ENCODE peak calls at places on chromosomes 11 and 22, in ten cellular contexts. A is cardiac muscle cell; P is SJCRH30; V is CD4-positive, CD25-positive, alpha-beta regulatory T cell; U is AG04450; Y is small intestine; H is psoas muscle; T is sigmoid colon; J is right cardiac atrium; E is HCT116. O is an unnamed sample. For H3K9me3, the result is how much of the 10 kb centered on the place peaks cover.

GRCh38 chr11:45100338-45100737 is 46.1 kb upstream of the PRDM11 start:
- DNase-seq in Y (no peak), A (peak), H (no peak), J (no peak), P (peak), V (no peak), E (no peak), U (no peak), T (no peak), O (no peak)

GRCh38 chr11:66886671-66887221 is 29.9 kb downstream of the LRFN4 start:
- DNase-seq in P (no peak), V (no peak), J (no peak), H (peak), A (peak), U (no peak), Y (no peak), E (peak), T (no peak), O (no peak)

GRCh38 chr11:8292351-8292750 is 28.7 kb upstream of the LMO1 start:
- DNase-seq in T (peak), V (no peak), P (no peak), Y (no peak), U (no peak), J (no peak), H (no peak), A (no peak), E (no peak), O (no peak)

GRCh38 chr22:38451404-38451803 is 3.6 kb downstream of the KCNJ4 start:
- DNase-seq in A (no peak), T (no peak), V (no peak), P (no peak), H (no peak), J (no peak), U (no peak), Y (no peak), E (no peak), O (no peak)

GRCh38 chr22:20604776-20605221 is 97.4 kb downstream of the MED15 start:
- DNase-seq in A (no peak), H (no peak), T (no peak), V (no peak), J (no peak), P (peak), U (no peak), E (no peak), Y (no peak), O (no peak)

GRCh38 chr11:46120711-46121327 is 435 bp downstream of the PHF21A start:
- DNase-seq in T (peak), E (no peak), P (peak), U (peak), Y (no peak), H (peak), A (peak), V (no peak), J (peak), O (no peak)

GRCh38 chr22:45422237-45422983 is 8.9 kb downstream of the RIBC2 start:
- DNase-seq in P (no peak), V (no peak), Y (no peak), A (no peak), H (no peak), T (no peak), J (no peak), U (no peak), E (no peak), O (no peak)

GRCh38 chr22:32920032-32920628 is 118.6 kb downstream of the TIMP3 start:
- DNase-seq in P (peak), T (peak), U (peak), H (peak), A (peak), J (peak), E (no peak), V (no peak), Y (no peak), O (no peak)

GRCh38 chr11:106271126-106271525 is 193.7 kb downstream of the AASDHPPT start:
- DNase-seq in U (no peak), P (no peak), J (no peak), H (no peak), Y (no peak), A (no peak), E (no peak), V (no peak), T (no peak), O (no peak)

GRCh38 chr11:59358020-59358419 is 675 bp upstream of the OR5AN1 start:
- DNase-seq in J (no peak), P (no peak), V (no peak), U (no peak), T (no peak), A (no peak), Y (no peak), H (no peak), E (no peak), O (no peak)

GRCh38 chr22:50216684-50217520 is 16.1 kb downstream of the SELENOO start:
- DNase-seq in E (no peak), P (no peak), H (no peak), V (no peak), J (peak), T (peak), U (no peak), A (no peak), Y (no peak), O (no peak)

GRCh38 chr11:130738618-130739017 is 177.7 kb downstream of the SNX19 start:
- DNase-seq in P (peak), H (no peak), A (peak), Y (no peak), U (no peak), J (no peak), V (no peak), E (no peak), T (no peak), O (no peak)

GRCh38 chr11:65883058-65883761 is 3.6 kb downstream of the CTSW start:
- DNase-seq in V (no peak), P (no peak), U (no peak), Y (no peak), J (no peak), H (no peak), A (no peak), T (peak), E (no peak), O (no peak)

GRCh38 chr11:60634151-60634550 is 65.3 kb upstream of the MS4A8 start:
- DNase-seq in U (no peak), E (peak), V (no peak), J (no peak), H (no peak), Y (no peak), P (peak), T (no peak), A (no peak), O (no peak)

GRCh38 chr11:32566527-32566926 is 17.1 kb upstream of the EIF3M start:
- DNase-seq in Y (no peak), P (no peak), J (no peak), V (no peak), T (no peak), E (no peak), H (no peak), A (no peak), U (no peak), O (no peak)

GRCh38 chr22:24247564-24248344 is 2.9 kb upstream of the GGT5 start:
- DNase-seq in P (peak), J (peak), E (peak), V (peak), U (peak), A (peak), H (peak), T (peak), Y (peak), O (no peak)

GRCh38 chr22:38835888-38836301 is 7.9 kb downstream of the NPTXR start:
- DNase-seq in Y (no peak), P (no peak), A (peak), U (peak), T (no peak), J (no peak), H (no peak), E (no peak), V (no peak), O (no peak)

GRCh38 chr11:34855021-34855753 is 61.0 kb downstream of the APIP start:
- DNase-seq in V (no peak), H (no peak), U (no peak), J (no peak), Y (peak), P (no peak), E (no peak), T (no peak), A (peak), O (no peak)

GRCh38 chr22:27686534-27686933 is 115.0 kb downstream of the MN1 start:
- DNase-seq in Y (peak), A (peak), J (peak), V (no peak), U (peak), T (peak), P (peak), E (peak), H (peak), O (no peak)

GRCh38 chr22:50190182-50190951 is 4.7 kb downstream of the TRABD start:
- DNase-seq in T (peak), V (peak), A (peak), H (peak), J (peak), Y (peak), U (no peak), P (no peak), E (peak), O (peak)

GRCh38 chr22:33126881-33127280 is 68.7 kb upstream of the SYN3 start:
- DNase-seq in T (no peak), Y (no peak), A (no peak), E (no peak), V (no peak), U (no peak), P (no peak), J (no peak), H (no peak), O (no peak)

GRCh38 chr11:79439893-79440450 is 858 bp downstream of the TENM4 start:
- DNase-seq in T (peak), E (no peak), U (no peak), Y (no peak), P (peak), A (no peak), J (peak), H (peak), V (no peak), O (no peak)

GRCh38 chr11:117179048-117179999 is 781 bp downstream of the SIDT2 start:
- DNase-seq in P (peak), A (peak), T (peak), U (no peak), V (no peak), Y (peak), H (no peak), E (no peak), J (peak), O (peak)

GRCh38 chr11:119121811-119122124 is 388 bp downstream of the HINFP start:
- DNase-seq in V (no peak), P (no peak), J (no peak), U (no peak), A (no peak), T (no peak), E (no peak), Y (no peak), H (no peak), O (no peak)

GRCh38 chr11:124717786-124718634 is 21.7 kb upstream of the NRGN start:
- DNase-seq in T (no peak), E (no peak), H (peak), J (peak), U (no peak), P (peak), V (no peak), Y (no peak), A (peak), O (no peak)

GRCh38 chr11:1462576-1462975 is 24.0 kb downstream of the MOB2 start:
- DNase-seq in Y (no peak), H (no peak), T (no peak), A (no peak), U (no peak), V (no peak), P (no peak), J (no peak), E (no peak), O (no peak)

GRCh38 chr11:11534981-11535380 is 86.8 kb downstream of the GALNT18 start:
- DNase-seq in A (peak), T (no peak), V (no peak), J (peak), Y (no peak), H (no peak), U (peak), P (peak), E (no peak), O (no peak)

GRCh38 chr11:22779850-22780249 is 49.8 kb downstream of the SVIP start:
- DNase-seq in Y (no peak), V (no peak), J (no peak), H (no peak), A (no peak), P (no peak), U (no peak), T (no peak), E (no peak), O (no peak)

GRCh38 chr11:1193326-1194230 is 29.3 kb upstream of the MUC5B start:
- DNase-seq in V (no peak), U (no peak), J (no peak), H (peak), E (no peak), A (no peak), P (no peak), T (peak), Y (no peak), O (no peak)

GRCh38 chr11:117459979-117460300 is 132.3 kb downstream of the CEP164 start:
- DNase-seq in E (no peak), U (no peak), H (no peak), P (no peak), Y (no peak), J (no peak), V (no peak), T (peak), A (no peak), O (no peak)

GRCh38 chr11:69339041-69339733 is 45.2 kb downstream of the MYEOV start:
- DNase-seq in V (no peak), J (no peak), P (no peak), A (no peak), T (no peak), H (no peak), E (no peak), U (no peak), Y (no peak), O (no peak)

GRCh38 chr11:84780689-84781293 is 846.4 kb downstream of the DLG2 start:
- DNase-seq in T (no peak), E (peak), U (no peak), J (no peak), A (peak), H (no peak), P (peak), Y (peak), V (no peak), O (no peak)

GRCh38 chr11:47552581-47553416 is at the start of gene CELF1:
- DNase-seq in P (peak), E (peak), J (peak), A (peak), H (peak), U (peak), Y (peak), T (peak), V (peak), O (peak)

GRCh38 chr11:78081583-78081982 is 1.9 kb upstream of the NDUFC2 start:
- DNase-seq in A (no peak), J (no peak), E (no peak), U (no peak), P (no peak), H (no peak), T (no peak), Y (no peak), V (no peak), O (no peak)

GRCh38 chr22:47341464-47341863 is 579.0 kb downstream of the TBC1D22A start:
- DNase-seq in A (no peak), V (no peak), T (no peak), J (no peak), Y (no peak), U (no peak), H (no peak), E (no peak), P (no peak), O (no peak)
- H3K9me3 ChIP-seq in A (under half), V (under half), T (under half), J (under half), Y (under half), U (under half), H (under half), E (under half), P (under half), O (under half)

GRCh38 chr11:71325418-71326327 is 73.3 kb upstream of the SHANK2 start:
- DNase-seq in J (no peak), E (no peak), P (no peak), H (no peak), U (no peak), T (peak), V (no peak), A (no peak), Y (no peak), O (no peak)
- H3K9me3 ChIP-seq in J (under half), E (under half), P (under half), H (under half), U (under half), T (under half), V (under half), A (under half), Y (under half), O (under half)

GRCh38 chr11:114624455-114625207 is 29.0 kb upstream of the NXPE4 start:
- DNase-seq in P (no peak), U (no peak), A (no peak), E (no peak), J (no peak), H (no peak), V (no peak), T (no peak), Y (no peak), O (no peak)

GRCh38 chr11:114621950-114622809 is 26.6 kb upstream of the NXPE4 start:
- DNase-seq in J (no peak), A (no peak), T (no peak), P (no peak), U (no peak), H (no peak), E (no peak), V (no peak), Y (no peak), O (no peak)

GRCh38 chr11:114623720-114624119 is 28.1 kb upstream of the NXPE4 start:
- DNase-seq in H (no peak), J (no peak), V (no peak), E (no peak), T (no peak), P (no peak), A (no peak), U (no peak), Y (no peak), O (no peak)

GRCh38 chr11:114621072-114621471 is 25.5 kb upstream of the NXPE4 start:
- DNase-seq in E (no peak), Y (no peak), A (no peak), T (no peak), J (no peak), V (no peak), H (no peak), U (no peak), P (no peak), O (no peak)

DNA sequence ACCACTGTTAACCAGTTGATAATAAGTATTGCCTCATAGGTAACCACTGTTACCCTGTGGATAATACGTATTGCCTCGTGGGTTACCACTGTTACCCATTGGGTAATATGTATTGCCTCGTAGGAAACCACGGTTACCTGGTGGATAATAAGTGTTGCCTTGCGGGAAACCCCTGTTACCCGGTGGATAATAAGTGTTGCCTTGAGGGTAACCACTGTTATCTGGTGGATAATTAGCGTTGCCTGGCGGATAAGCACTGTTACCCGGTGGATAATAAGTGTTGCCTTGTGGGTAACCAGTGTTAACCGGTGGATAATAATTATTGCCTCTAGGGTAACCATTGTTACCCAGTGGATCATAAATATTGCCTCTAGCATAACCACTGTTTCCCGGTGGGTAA is 27.3 kb upstream of the NXPE4 start:
- DNase-seq in P (no peak), Y (no peak), A (no peak), V (no peak), E (no peak), U (no peak), H (no peak), J (no peak), T (no peak), O (no peak)
- H3K9me3 ChIP-seq in P (under half), Y (under half), A (under half), V (under half), E (under half), U (under half), H (under half), J (under half), T (under half), O (under half)

DNA sequence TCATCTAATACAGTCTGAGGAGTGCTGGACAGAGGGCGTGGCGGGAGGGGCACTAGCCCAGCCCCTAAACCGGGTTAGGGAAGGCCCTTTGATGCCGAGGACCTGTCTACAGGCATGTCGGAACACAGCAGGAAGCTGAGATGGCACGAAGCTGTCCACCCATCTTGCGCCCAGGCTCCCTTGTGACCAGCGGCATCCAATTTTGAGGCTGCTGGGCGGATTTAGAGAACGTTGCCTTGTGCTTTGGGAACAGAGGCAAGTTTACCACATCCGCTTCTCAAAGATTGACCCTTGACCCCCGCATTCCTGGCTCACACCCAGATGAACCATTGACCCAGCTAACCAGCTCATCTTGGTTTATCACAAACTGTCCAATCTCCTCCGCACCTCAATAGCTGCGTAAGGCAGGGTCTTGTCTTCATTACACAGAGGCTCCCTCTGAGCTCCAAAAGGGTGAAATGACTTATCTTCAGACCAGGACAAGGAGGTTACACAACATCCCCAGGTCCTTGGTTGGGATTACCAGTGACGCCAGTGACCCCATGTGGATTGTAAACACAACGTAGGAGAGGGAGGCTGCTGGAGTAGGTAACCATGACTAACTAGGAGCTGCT is 4.5 kb downstream of the FAM83F start:
- DNase-seq in T (no peak), P (peak), Y (peak), V (no peak), J (no peak), U (no peak), H (no peak), E (no peak), A (peak), O (no peak)
- H3K9me3 ChIP-seq in T (under half), P (under half), Y (under half), V (under half), J (under half), U (under half), H (under half), E (under half), A (under half), O (under half)

GRCh38 chr11:55481416-55481815 is 72.9 kb upstream of the OR4C15 start:
- DNase-seq in H (no peak), V (no peak), T (no peak), U (no peak), A (no peak), Y (no peak), J (no peak), P (no peak), E (no peak), O (no peak)
- H3K9me3 ChIP-seq in H (under half), V (under half), T (under half), U (under half), A (under half), Y (under half), J (under half), P (under half), E (under half), O (under half)

GRCh38 chr11:73982595-73982989 is at the start of gene UCP2:
- DNase-seq in J (peak), E (no peak), P (peak), U (peak), V (peak), Y (peak), T (peak), H (peak), A (peak), O (peak)
- H3K9me3 ChIP-seq in J (under half), E (under half), P (under half), U (under half), V (under half), Y (under half), T (under half), H (under half), A (under half), O (under half)

GRCh38 chr11:63491240-63491587 is 247 bp upstream of the PLAAT5 start:
- DNase-seq in P (no peak), J (no peak), V (no peak), H (no peak), U (no peak), A (no peak), Y (no peak), E (no peak), T (no peak), O (no peak)
- H3K9me3 ChIP-seq in P (under half), J (under half), V (under half), H (under half), U (under half), A (under half), Y (under half), E (under half), T (under half), O (under half)

GRCh38 chr22:48784701-48785503 is 1042.8 kb downstream of the BRD1 start:
- DNase-seq in U (no peak), A (no peak), T (peak), V (no peak), E (no peak), H (no peak), Y (no peak), P (no peak), J (no peak), O (no peak)
- H3K9me3 ChIP-seq in U (half or more), A (under half), T (under half), V (under half), E (under half), H (under half), Y (under half), P (under half), J (under half), O (under half)